ENCODE peak calls at places on chromosomes 6 and 20, in ten cellular contexts. X is astrocyte of the spinal cord, S is caudate nucleus, V is iPS DF 19.7, T is C1 segment of cervical spinal cord, N is GM19239, M is memory B cell, C is activated gamma-delta T cell, I is SW480, P is left ventricle myocardium superior. R is an unnamed sample.

GRCh38 chr6:151322570-151322969 is 68.8 kb downstream of the ZBTB2 start:
- DNase-seq in M (no peak), S (no peak), V (no peak), T (no peak), P (no peak), C (no peak), N (no peak), I (no peak), X (no peak), R (no peak)

GRCh38 chr20:46826343-46826984 is 68.2 kb upstream of the EYA2 start:
- DNase-seq in C (no peak), V (no peak), N (no peak), T (no peak), X (no peak), S (no peak), I (no peak), M (no peak), P (no peak), R (no peak)

GRCh38 chr6:159727717-159728440 is 573 bp downstream of the WTAP start:
- DNase-seq in N (no peak), I (peak), M (no peak), S (no peak), P (no peak), C (no peak), V (no peak), X (peak), T (no peak), R (peak)

GRCh38 chr6:16921399-16922110 is 160.3 kb upstream of the ATXN1 start:
- DNase-seq in I (no peak), P (no peak), V (no peak), M (no peak), X (no peak), S (no peak), N (no peak), C (no peak), T (no peak), R (peak)

GRCh38 chr20:47676219-47676721 is 109.0 kb downstream of the SULF2 start:
- DNase-seq in N (no peak), P (no peak), T (no peak), V (no peak), S (no peak), X (no peak), C (no peak), M (no peak), I (no peak), R (no peak)

GRCh38 chr20:18590163-18590562 is 2.3 kb downstream of the DTD1 start:
- DNase-seq in T (no peak), S (no peak), P (no peak), C (no peak), V (no peak), I (no peak), M (no peak), N (no peak), X (no peak), R (peak)

GRCh38 chr6:122422614-122423267 is 23.3 kb downstream of the HSF2 start:
- DNase-seq in V (no peak), N (no peak), P (no peak), M (no peak), I (no peak), S (no peak), C (no peak), T (no peak), X (no peak), R (no peak)

GRCh38 chr6:157997893-157998608 is 16.4 kb downstream of the SYNJ2 start:
- DNase-seq in P (no peak), T (no peak), N (no peak), V (no peak), C (no peak), X (no peak), S (no peak), M (no peak), I (no peak), R (no peak)

GRCh38 chr20:4502756-4503155 is 219.0 kb upstream of the PRND start:
- DNase-seq in N (no peak), C (no peak), X (no peak), P (no peak), V (no peak), S (no peak), T (no peak), M (no peak), I (peak), R (no peak)

GRCh38 chr6:122770835-122771601 is 8.5 kb upstream of the FABP7 start:
- DNase-seq in N (no peak), I (no peak), S (no peak), V (no peak), M (no peak), P (no peak), C (no peak), T (peak), X (no peak), R (no peak)

GRCh38 chr6:149328083-149328482 is 10.6 kb downstream of the TAB2 start:
- DNase-seq in V (no peak), I (no peak), X (no peak), T (no peak), S (no peak), P (no peak), M (no peak), N (no peak), C (no peak), R (no peak)

GRCh38 chr6:128919412-128919811 is 36.5 kb downstream of the LAMA2 start:
- DNase-seq in C (no peak), S (no peak), M (no peak), P (no peak), X (peak), I (no peak), V (no peak), T (no peak), N (no peak), R (no peak)

GRCh38 chr6:35173068-35174042 is 32.2 kb upstream of the TCP11 start:
- DNase-seq in I (peak), N (no peak), P (no peak), V (no peak), M (no peak), T (no peak), X (no peak), S (no peak), C (no peak), R (no peak)

GRCh38 chr6:14275493-14275851 is 157.9 kb downstream of the CD83 start:
- DNase-seq in P (peak), X (no peak), S (no peak), M (no peak), N (no peak), I (no peak), V (no peak), C (no peak), T (no peak), R (no peak)

GRCh38 chr6:169641461-169642085 is 60.3 kb downstream of the WDR27 start:
- DNase-seq in T (no peak), X (no peak), S (no peak), C (no peak), M (no peak), I (no peak), N (no peak), V (no peak), P (no peak), R (no peak)

GRCh38 chr6:38696345-38696744 is 6.6 kb downstream of the GLO1 start:
- DNase-seq in S (no peak), C (no peak), X (no peak), I (no peak), M (no peak), N (no peak), T (no peak), V (no peak), P (no peak), R (no peak)

GRCh38 chr6:156645106-156645505 is 132.1 kb upstream of the ARID1B start:
- DNase-seq in I (no peak), S (no peak), M (no peak), N (no peak), P (no peak), X (no peak), T (no peak), V (no peak), C (no peak), R (peak)